ENCODE peak calls at places on chromosomes 13 and 19, in five cellular contexts. F is PC-3, T is endothelial cell of umbilical vein, A is MM.1S, R is SK-N-SH. W is an unnamed sample. For H4K20me1, the result is how much of the 10 kb centered on the place peaks cover.

GRCh38 chr19:33368074-33368864 is 5.2 kb upstream of the CEBPG start:
- DNase-seq in F (peak), T (no peak), A (no peak), R (no peak), W (peak)

GRCh38 chr19:34232566-34233481 is 21.5 kb upstream of the GARRE1 start:
- DNase-seq in F (peak), T (peak), A (no peak), R (no peak), W (peak)

GRCh38 chr13:86402500-86402899 is 603.3 kb upstream of the SLITRK6 start:
- DNase-seq in F (no peak), T (no peak), A (peak), R (no peak), W (no peak)

GRCh38 chr13:43364210-43365041 is 341.0 kb downstream of the DNAJC15 start:
- DNase-seq in F (no peak), T (peak), A (no peak), R (no peak), W (peak)

GRCh38 chr13:80309926-80310325 is 31.0 kb downstream of the SPRY2 start:
- DNase-seq in F (no peak), T (no peak), A (no peak), R (no peak), W (no peak)

GRCh38 chr13:51130348-51130747 is 19.3 kb upstream of the C13orf42 start:
- DNase-seq in F (no peak), T (no peak), A (no peak), R (no peak), W (no peak)

GRCh38 chr19:19464339-19465098 is 50.8 kb downstream of the TSSK6 start:
- DNase-seq in F (no peak), T (peak), A (no peak), R (no peak), W (no peak)

GRCh38 chr13:75149781-75150180 is 332.2 kb downstream of the TBC1D4 start:
- DNase-seq in F (no peak), T (no peak), A (no peak), R (no peak), W (no peak)

GRCh38 chr19:36115453-36116343 is at the start of gene TBCB:
- DNase-seq in F (no peak), T (peak), A (peak), R (peak), W (no peak)

GRCh38 chr19:34120846-34121639 is 51.3 kb upstream of the LSM14A start:
- DNase-seq in F (peak), T (peak), A (peak), R (peak), W (peak)

GRCh38 chr13:85638265-85638664 is 161.0 kb downstream of the SLITRK6 start:
- DNase-seq in F (no peak), T (no peak), A (no peak), R (no peak), W (no peak)

GRCh38 chr13:106373304-106373988 is 162.0 kb downstream of the EFNB2 start:
- DNase-seq in F (no peak), T (no peak), A (no peak), R (no peak), W (no peak)

GRCh38 chr13:89688908-89689307 is 1658.6 kb upstream of the MIR17HG start:
- DNase-seq in F (no peak), T (no peak), A (no peak), R (no peak), W (no peak)

GRCh38 chr13:81393686-81394085 is 1052.8 kb upstream of the SPRY2 start:
- DNase-seq in F (no peak), T (no peak), A (no peak), R (no peak), W (no peak)

GRCh38 chr19:1206733-1207301 is 1.2 kb downstream of the STK11 start:
- DNase-seq in F (no peak), T (no peak), A (peak), R (no peak), W (peak)

GRCh38 chr19:2150794-2151338 is 500 bp downstream of the AP3D1 start:
- DNase-seq in F (no peak), T (peak), A (peak), R (no peak), W (peak)

GRCh38 chr13:44432595-44432994 is 59.0 kb downstream of the SERP2 start:
- DNase-seq in F (no peak), T (peak), A (no peak), R (no peak), W (no peak)

GRCh38 chr13:100461309-100462035 is 127.1 kb downstream of the GGACT start:
- DNase-seq in F (no peak), T (peak), A (no peak), R (no peak), W (no peak)

GRCh38 chr19:2969104-2969504 is 8.3 kb upstream of the TLE6 start:
- DNase-seq in F (no peak), T (peak), A (no peak), R (peak), W (peak)

GRCh38 chr19:13974073-13974472 is 21.8 kb downstream of the DCAF15 start:
- DNase-seq in F (peak), T (no peak), A (no peak), R (peak), W (no peak)

GRCh38 chr13:51767100-51767499 is 36.9 kb downstream of the DHRS12 start:
- DNase-seq in F (peak), T (no peak), A (no peak), R (no peak), W (no peak)

GRCh38 chr19:50626796-50627195 is 12.9 kb downstream of the SYT3 start:
- DNase-seq in F (no peak), T (no peak), A (no peak), R (no peak), W (peak)

GRCh38 chr13:37490176-37490575 is 108.4 kb downstream of the POSTN start:
- DNase-seq in F (no peak), T (no peak), A (no peak), R (no peak), W (no peak)

GRCh38 chr13:111380431-111380830 is 60.0 kb downstream of the TEX29 start:
- DNase-seq in F (no peak), T (no peak), A (no peak), R (no peak), W (no peak)

GRCh38 chr19:3046621-3047306 is 15.5 kb downstream of the TLE5 start:
- DNase-seq in F (no peak), T (no peak), A (no peak), R (peak), W (no peak)

GRCh38 chr19:543912-544608 is at the start of gene GZMM:
- DNase-seq in F (no peak), T (no peak), A (no peak), R (no peak), W (peak)

GRCh38 chr13:63910406-63910957 is 2494.8 kb upstream of the PCDH20 start:
- DNase-seq in F (no peak), T (peak), A (no peak), R (no peak), W (no peak)

GRCh38 chr19:58311345-58311744 is 6.2 kb downstream of the ERVK3-1 start:
- DNase-seq in F (no peak), T (no peak), A (no peak), R (no peak), W (no peak)
- H4K20me1 ChIP-seq in F (under half), T (under half), A (under half), R (under half), W (under half)

DNA sequence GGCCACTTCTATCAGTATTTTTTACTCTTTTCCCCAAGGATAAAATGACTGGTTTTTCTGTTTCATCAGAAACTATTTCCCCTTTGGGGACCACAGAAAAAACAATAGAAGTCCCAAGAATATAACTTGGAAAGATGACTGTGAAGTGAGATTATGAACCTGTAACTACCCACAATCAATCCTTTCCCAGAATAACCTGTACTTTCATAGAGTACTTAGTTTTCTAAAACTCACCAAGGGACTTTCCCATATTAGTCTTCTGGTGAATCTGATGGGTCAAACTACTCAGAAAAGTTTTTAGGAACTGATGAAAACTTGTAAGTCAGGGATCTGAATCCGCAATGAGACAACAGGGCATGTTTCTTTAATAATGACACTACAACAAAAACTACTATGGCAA is 62.6 kb downstream of the STK24 start:
- DNase-seq in F (no peak), T (no peak), A (no peak), R (no peak), W (no peak)
- H3K4me2 ChIP-seq in F (no peak), T (no peak), A (no peak), R (no peak), W (no peak)

GRCh38 chr19:45113628-45114027 is 20.6 kb downstream of the PPP1R37 start:
- DNase-seq in F (peak), T (no peak), A (no peak), R (no peak), W (no peak)
- H4K20me1 ChIP-seq in F (under half), T (under half), A (under half), R (half or more), W (half or more)

GRCh38 chr19:16306728-16307402 is 17.8 kb upstream of the KLF2 start:
- DNase-seq in F (no peak), T (no peak), A (no peak), R (no peak), W (no peak)
- H3K4me2 ChIP-seq in F (no peak), T (no peak), A (no peak), R (no peak), W (no peak)

GRCh38 chr19:10892256-10892655 is 20.9 kb downstream of the CARM1 start:
- DNase-seq in F (no peak), T (no peak), A (no peak), R (no peak), W (peak)
- H4K20me1 ChIP-seq in F (under half), T (under half), A (under half), R (half or more), W (half or more)

DNA sequence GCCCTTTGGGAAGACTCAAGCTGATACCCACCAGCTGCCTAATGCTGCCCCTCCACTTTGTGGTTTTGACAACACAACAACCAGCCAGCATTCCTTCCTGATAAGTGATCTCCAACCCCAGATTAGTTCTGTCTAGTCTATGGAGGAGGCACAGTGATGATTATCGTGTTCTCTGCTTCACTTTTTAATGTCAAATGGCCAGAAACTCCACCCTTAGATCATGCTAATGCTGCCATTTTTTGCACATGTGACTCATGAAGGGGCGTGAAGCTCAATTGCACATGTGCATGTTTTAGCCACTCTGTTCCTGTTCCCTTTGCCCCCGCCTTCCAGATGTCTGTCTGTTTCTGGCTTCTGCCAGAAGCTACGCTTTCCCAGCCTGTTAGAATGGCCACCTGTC is 199.8 kb downstream of the COG6 start:
- DNase-seq in F (no peak), T (no peak), A (no peak), R (peak), W (no peak)
- H3K4me2 ChIP-seq in F (no peak), T (no peak), A (no peak), R (no peak), W (no peak)

GRCh38 chr19:42286349-42287016 is 15.4 kb upstream of the PRR19 start:
- DNase-seq in F (no peak), T (peak), A (no peak), R (peak), W (peak)

GRCh38 chr19:42288411-42288810 is 13.5 kb upstream of the PRR19 start:
- DNase-seq in F (no peak), T (no peak), A (no peak), R (no peak), W (no peak)

GRCh38 chr19:42288881-42289555 is 12.9 kb upstream of the PRR19 start:
- DNase-seq in F (no peak), T (no peak), A (no peak), R (no peak), W (no peak)

GRCh38 chr19:42287017-42287825 is 14.7 kb upstream of the PRR19 start:
- DNase-seq in F (no peak), T (no peak), A (no peak), R (no peak), W (no peak)

DNA sequence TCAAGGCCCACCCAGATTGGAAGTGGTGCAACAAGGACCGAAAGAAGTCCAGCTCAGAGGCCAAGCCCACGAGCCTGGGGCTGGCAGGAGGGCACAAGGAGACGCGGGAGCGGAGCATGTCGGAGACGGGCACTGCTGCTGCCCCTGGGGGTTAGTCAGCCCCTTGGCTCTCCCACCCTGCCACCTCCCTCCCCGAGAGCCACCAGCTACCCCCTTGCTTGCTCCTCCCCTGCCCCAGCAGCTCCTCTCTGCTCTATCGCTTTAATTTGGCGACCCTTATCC is 14.2 kb upstream of the PRR19 start:
- DNase-seq in F (no peak), T (no peak), A (no peak), R (no peak), W (no peak)
- H4K20me1 ChIP-seq in F (under half), T (under half), A (under half), R (under half), W (half or more)